ENCODE peak calls at places on chromosomes 12 and 14, in six cellular contexts. One of them, this sample, is unnamed.

GRCh38 chr12:20280515-20280914 is 87.8 kb upstream of the PDE3A start:
- DNase-seq in endothelial cell of umbilical vein: no peak
- DNase-seq in HepG2: no peak
- DNase-seq in K562: no peak
- DNase-seq in H1: no peak
- DNase-seq in A549: no peak
- DNase-seq in this sample: no peak

GRCh38 chr14:102726191-102726949 is 50.9 kb upstream of the TRAF3 start:
- DNase-seq in endothelial cell of umbilical vein: no peak
- DNase-seq in H1: no peak
- DNase-seq in K562: no peak
- DNase-seq in A549: no peak
- DNase-seq in HepG2: peak
- DNase-seq in this sample: no peak

GRCh38 chr12:114853003-114853529 is 169.1 kb upstream of the TBX3 start:
- DNase-seq in H1: no peak
- DNase-seq in HepG2: no peak
- DNase-seq in A549: no peak
- DNase-seq in K562: no peak
- DNase-seq in endothelial cell of umbilical vein: no peak
- DNase-seq in this sample: no peak

GRCh38 chr14:89674906-89675305 is 257.9 kb upstream of the FOXN3 start:
- DNase-seq in A549: no peak
- DNase-seq in HepG2: no peak
- DNase-seq in endothelial cell of umbilical vein: no peak
- DNase-seq in K562: no peak
- DNase-seq in H1: no peak
- DNase-seq in this sample: no peak

GRCh38 chr12:45192041-45192695 is 23.7 kb upstream of the ANO6 start:
- DNase-seq in A549: peak
- DNase-seq in HepG2: peak
- DNase-seq in endothelial cell of umbilical vein: peak
- DNase-seq in K562: peak
- DNase-seq in H1: no peak
- DNase-seq in this sample: no peak

GRCh38 chr14:71113376-71113775 is 206.1 kb downstream of the PCNX1 start:
- DNase-seq in HepG2: no peak
- DNase-seq in A549: no peak
- DNase-seq in H1: no peak
- DNase-seq in endothelial cell of umbilical vein: no peak
- DNase-seq in K562: no peak
- DNase-seq in this sample: no peak

GRCh38 chr12:30908389-30909087 is 18.0 kb upstream of the TSPAN11 start:
- DNase-seq in endothelial cell of umbilical vein: peak
- DNase-seq in K562: no peak
- DNase-seq in H1: no peak
- DNase-seq in HepG2: peak
- DNase-seq in A549: no peak
- DNase-seq in this sample: no peak

GRCh38 chr12:2523317-2523716 is 271.5 kb upstream of the FKBP4 start:
- DNase-seq in K562: no peak
- DNase-seq in A549: no peak
- DNase-seq in endothelial cell of umbilical vein: no peak
- DNase-seq in H1: no peak
- DNase-seq in HepG2: no peak
- DNase-seq in this sample: no peak

GRCh38 chr12:65754744-65755595 is 69.3 kb upstream of the HMGA2 start:
- DNase-seq in K562: no peak
- DNase-seq in HepG2: no peak
- DNase-seq in A549: no peak
- DNase-seq in H1: no peak
- DNase-seq in endothelial cell of umbilical vein: no peak
- DNase-seq in this sample: no peak

GRCh38 chr12:71973687-71974086 is 35.0 kb downstream of the TPH2 start:
- DNase-seq in A549: no peak
- DNase-seq in HepG2: no peak
- DNase-seq in endothelial cell of umbilical vein: no peak
- DNase-seq in K562: no peak
- DNase-seq in H1: no peak
- DNase-seq in this sample: no peak

GRCh38 chr14:92259613-92260357 is 63.2 kb upstream of the SLC24A4 start:
- DNase-seq in H1: no peak
- DNase-seq in A549: no peak
- DNase-seq in endothelial cell of umbilical vein: no peak
- DNase-seq in HepG2: no peak
- DNase-seq in K562: no peak
- DNase-seq in this sample: no peak

GRCh38 chr12:124898200-124898950 is 16.1 kb downstream of the UBC start:
- DNase-seq in HepG2: peak
- DNase-seq in K562: peak
- DNase-seq in A549: peak
- DNase-seq in H1: peak
- DNase-seq in endothelial cell of umbilical vein: peak
- DNase-seq in this sample: peak

GRCh38 chr14:30165255-30165654 is 237.6 kb upstream of the PRKD1 start:
- DNase-seq in endothelial cell of umbilical vein: no peak
- DNase-seq in K562: no peak
- DNase-seq in A549: no peak
- DNase-seq in H1: no peak
- DNase-seq in HepG2: no peak
- DNase-seq in this sample: no peak
- TF ChIP-seq JUN in endothelial cell of umbilical vein: no peak
- TF ChIP-seq JUN in K562: no peak
- TF ChIP-seq JUN in A549: no peak
- TF ChIP-seq JUN in H1: no peak
- TF ChIP-seq JUN in HepG2: no peak
- TF ChIP-seq JUN in this sample: no peak

GRCh38 chr12:98646165-98646764 is 1.2 kb downstream of the APAF1 start:
- DNase-seq in HepG2: peak
- DNase-seq in A549: peak
- DNase-seq in H1: no peak
- DNase-seq in K562: peak
- DNase-seq in endothelial cell of umbilical vein: peak
- DNase-seq in this sample: no peak
- TF ChIP-seq JUN in HepG2: no peak
- TF ChIP-seq JUN in A549: no peak
- TF ChIP-seq JUN in H1: no peak
- TF ChIP-seq JUN in K562: no peak
- TF ChIP-seq JUN in endothelial cell of umbilical vein: no peak
- TF ChIP-seq JUN in this sample: no peak

DNA sequence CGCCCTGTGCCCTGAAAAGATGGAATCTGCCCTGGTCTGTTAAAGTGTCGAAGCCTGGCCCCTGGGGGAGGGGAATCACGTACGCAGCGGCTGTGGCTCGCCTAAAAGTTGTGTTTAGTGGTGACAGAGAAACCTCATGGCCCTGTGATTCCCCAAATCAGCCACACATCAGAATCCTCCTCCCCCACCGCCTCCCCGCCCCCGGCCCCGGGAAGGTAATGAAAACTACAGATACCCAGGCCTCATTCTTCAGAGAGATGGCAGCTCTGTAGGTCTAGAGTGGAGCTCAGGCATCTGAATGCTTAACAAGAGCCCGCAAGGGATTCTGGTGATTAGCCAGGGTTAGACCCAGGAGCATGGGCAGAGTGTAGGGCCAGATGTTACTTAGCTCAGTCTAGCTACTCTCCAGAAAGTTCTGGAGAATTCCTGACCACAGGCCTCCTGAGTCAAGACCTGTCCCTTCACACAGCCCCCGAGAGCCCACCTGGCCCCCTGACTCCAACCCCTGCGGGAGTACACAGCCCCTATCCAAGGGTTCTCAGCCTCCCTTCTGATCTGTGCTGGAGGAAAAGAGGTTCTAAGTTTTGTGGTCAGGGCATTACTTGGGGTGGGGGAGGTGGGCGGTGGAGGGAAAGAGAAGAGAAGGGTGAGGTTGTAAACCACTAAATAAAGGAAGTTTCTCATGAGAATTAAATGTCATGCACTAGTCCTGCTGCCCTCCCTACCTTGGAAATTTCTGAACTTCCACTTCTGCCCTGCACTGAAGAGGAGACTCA is 114.8 kb downstream of the PLXNC1 start:
- DNase-seq in H1: no peak
- DNase-seq in HepG2: no peak
- DNase-seq in endothelial cell of umbilical vein: no peak
- DNase-seq in K562: peak
- DNase-seq in A549: no peak
- DNase-seq in this sample: no peak
- TF ChIP-seq JUN in H1: no peak
- TF ChIP-seq JUN in HepG2: no peak
- TF ChIP-seq JUN in endothelial cell of umbilical vein: no peak
- TF ChIP-seq JUN in K562: no peak
- TF ChIP-seq JUN in A549: no peak
- TF ChIP-seq JUN in this sample: no peak

GRCh38 chr14:37325332-37325731 is 127.6 kb downstream of the MIPOL1 start:
- DNase-seq in endothelial cell of umbilical vein: no peak
- DNase-seq in HepG2: no peak
- DNase-seq in A549: no peak
- DNase-seq in K562: no peak
- DNase-seq in H1: no peak
- DNase-seq in this sample: no peak
- TF ChIP-seq JUN in endothelial cell of umbilical vein: no peak
- TF ChIP-seq JUN in HepG2: no peak
- TF ChIP-seq JUN in A549: no peak
- TF ChIP-seq JUN in K562: no peak
- TF ChIP-seq JUN in H1: no peak
- TF ChIP-seq JUN in this sample: no peak

GRCh38 chr14:57812000-57812399 is 53.9 kb downstream of the SLC35F4 start:
- DNase-seq in endothelial cell of umbilical vein: no peak
- DNase-seq in H1: no peak
- DNase-seq in HepG2: no peak
- DNase-seq in A549: no peak
- DNase-seq in K562: no peak
- DNase-seq in this sample: no peak

GRCh38 chr14:57822081-57822480 is 43.8 kb downstream of the SLC35F4 start:
- DNase-seq in A549: no peak
- DNase-seq in K562: no peak
- DNase-seq in endothelial cell of umbilical vein: no peak
- DNase-seq in HepG2: no peak
- DNase-seq in H1: no peak
- DNase-seq in this sample: no peak

GRCh38 chr14:57820581-57820980 is 45.3 kb downstream of the SLC35F4 start:
- DNase-seq in HepG2: no peak
- DNase-seq in endothelial cell of umbilical vein: no peak
- DNase-seq in A549: no peak
- DNase-seq in K562: no peak
- DNase-seq in H1: no peak
- DNase-seq in this sample: no peak

GRCh38 chr14:57818511-57818910 is 47.4 kb downstream of the SLC35F4 start:
- DNase-seq in endothelial cell of umbilical vein: no peak
- DNase-seq in A549: no peak
- DNase-seq in H1: no peak
- DNase-seq in K562: no peak
- DNase-seq in HepG2: no peak
- DNase-seq in this sample: no peak

GRCh38 chr14:57816568-57817284 is 49.2 kb downstream of the SLC35F4 start:
- DNase-seq in K562: no peak
- DNase-seq in H1: no peak
- DNase-seq in HepG2: no peak
- DNase-seq in A549: no peak
- DNase-seq in endothelial cell of umbilical vein: no peak
- DNase-seq in this sample: no peak
- TF ChIP-seq JUN in K562: no peak
- TF ChIP-seq JUN in H1: no peak
- TF ChIP-seq JUN in HepG2: no peak
- TF ChIP-seq JUN in A549: no peak
- TF ChIP-seq JUN in endothelial cell of umbilical vein: no peak
- TF ChIP-seq JUN in this sample: no peak

DNA sequence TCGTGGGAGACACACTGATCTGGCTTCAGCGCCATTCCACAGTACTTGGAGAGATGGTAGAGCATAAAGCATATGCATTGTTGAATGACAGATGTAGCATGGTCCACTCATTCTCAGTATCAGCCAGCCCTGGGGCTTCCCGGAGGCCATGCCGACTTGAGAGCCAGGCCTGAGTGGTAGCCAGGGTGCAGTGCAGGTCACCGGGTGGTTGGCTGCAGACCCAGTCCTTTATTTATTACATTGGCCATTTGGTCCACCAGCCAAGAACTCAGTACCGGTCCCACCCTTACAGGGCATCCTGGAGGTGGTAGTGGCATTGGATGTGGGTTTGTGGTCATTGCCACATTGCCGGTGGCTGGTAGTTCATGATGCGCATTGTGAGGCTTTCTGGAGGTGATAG is 121.6 kb upstream of the RTL1 start:
- DNase-seq in H1: no peak
- DNase-seq in A549: no peak
- DNase-seq in HepG2: no peak
- DNase-seq in K562: no peak
- DNase-seq in endothelial cell of umbilical vein: no peak
- DNase-seq in this sample: no peak
- TF ChIP-seq JUN in H1: no peak
- TF ChIP-seq JUN in A549: no peak
- TF ChIP-seq JUN in HepG2: no peak
- TF ChIP-seq JUN in K562: no peak
- TF ChIP-seq JUN in endothelial cell of umbilical vein: no peak
- TF ChIP-seq JUN in this sample: no peak

DNA sequence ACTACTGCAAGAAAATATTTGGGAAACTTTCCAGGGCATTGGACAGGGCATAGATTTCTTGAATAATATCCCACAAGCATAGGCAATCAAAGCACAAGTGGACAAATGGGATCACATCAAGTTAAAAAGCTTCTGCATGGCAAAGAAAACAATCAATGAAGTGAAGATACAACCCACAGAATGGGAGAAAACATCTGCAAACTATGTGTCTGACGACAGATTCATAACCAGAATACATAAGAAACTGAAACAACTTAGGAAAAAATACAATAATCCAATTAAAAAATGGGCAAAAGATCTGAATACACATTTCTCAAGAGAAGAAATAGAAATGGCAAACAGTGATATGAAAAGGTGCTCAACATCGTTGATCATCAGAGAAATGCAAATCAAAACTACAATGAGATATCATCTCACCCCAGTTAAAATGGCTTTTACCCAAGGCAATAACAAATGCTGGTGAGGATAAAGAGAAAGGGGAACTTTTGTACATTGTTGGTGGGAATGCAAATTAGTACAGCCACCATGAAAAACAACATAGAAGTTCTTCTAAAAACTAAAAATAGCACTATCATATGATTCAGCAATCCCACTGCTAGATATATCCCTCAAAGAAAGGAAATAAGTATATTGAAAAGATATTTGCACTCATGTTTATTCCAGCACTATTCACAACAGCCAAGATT is 33.8 kb upstream of the ATP2B1 start:
- DNase-seq in K562: no peak
- DNase-seq in endothelial cell of umbilical vein: no peak
- DNase-seq in A549: no peak
- DNase-seq in HepG2: no peak
- DNase-seq in H1: no peak
- DNase-seq in this sample: no peak
- TF ChIP-seq JUN in K562: no peak
- TF ChIP-seq JUN in endothelial cell of umbilical vein: no peak
- TF ChIP-seq JUN in A549: no peak
- TF ChIP-seq JUN in HepG2: no peak
- TF ChIP-seq JUN in H1: no peak
- TF ChIP-seq JUN in this sample: no peak

GRCh38 chr12:88390811-88391210 is 189.5 kb downstream of the KITLG start:
- DNase-seq in K562: no peak
- DNase-seq in H1: no peak
- DNase-seq in HepG2: no peak
- DNase-seq in endothelial cell of umbilical vein: no peak
- DNase-seq in A549: no peak
- DNase-seq in this sample: no peak
- TF ChIP-seq JUN in K562: no peak
- TF ChIP-seq JUN in H1: no peak
- TF ChIP-seq JUN in HepG2: no peak
- TF ChIP-seq JUN in endothelial cell of umbilical vein: no peak
- TF ChIP-seq JUN in A549: no peak
- TF ChIP-seq JUN in this sample: no peak

This sample was measured in WTC11.